ENCODE peak calls at places on chromosomes 5 and 9, in seven cellular contexts. One of them, this sample, is unnamed.

GRCh38 chr9:123336959-123337358 is 19.0 kb upstream of the CRB2 start:
- DNase-seq in LNCaP clone FGC: no peak
- DNase-seq in NCI-H1105: no peak
- DNase-seq in GM20000: no peak
- DNase-seq in substantia nigra: no peak
- DNase-seq in brain microvascular endothelial cell: no peak
- DNase-seq in NCI-H774: no peak
- DNase-seq in this sample: no peak

GRCh38 chr5:10910261-10910660 is 149.2 kb upstream of the DAP start:
- DNase-seq in LNCaP clone FGC: no peak
- DNase-seq in NCI-H1105: no peak
- DNase-seq in GM20000: no peak
- DNase-seq in substantia nigra: no peak
- DNase-seq in brain microvascular endothelial cell: no peak
- DNase-seq in NCI-H774: no peak
- DNase-seq in this sample: no peak

GRCh38 chr5:10304932-10305331 is 2.8 kb downstream of the CMBL start:
- DNase-seq in LNCaP clone FGC: no peak
- DNase-seq in NCI-H1105: no peak
- DNase-seq in GM20000: no peak
- DNase-seq in substantia nigra: no peak
- DNase-seq in brain microvascular endothelial cell: no peak
- DNase-seq in NCI-H774: no peak
- DNase-seq in this sample: no peak

GRCh38 chr5:178683758-178684157 is 46.7 kb downstream of the ZNF354A start:
- DNase-seq in LNCaP clone FGC: no peak
- DNase-seq in NCI-H1105: no peak
- DNase-seq in GM20000: no peak
- DNase-seq in substantia nigra: no peak
- DNase-seq in brain microvascular endothelial cell: no peak
- DNase-seq in NCI-H774: no peak
- DNase-seq in this sample: no peak

GRCh38 chr9:116154334-116154975 is 864 bp downstream of the PAPPA start:
- DNase-seq in LNCaP clone FGC: no peak
- DNase-seq in NCI-H1105: no peak
- DNase-seq in GM20000: peak; percentile 32
- DNase-seq in substantia nigra: no peak
- DNase-seq in brain microvascular endothelial cell: no peak
- DNase-seq in NCI-H774: no peak
- DNase-seq in this sample: peak; percentile 34

GRCh38 chr5:80747922-80748321 is 93.1 kb upstream of the DHFR start:
- DNase-seq in LNCaP clone FGC: no peak
- DNase-seq in NCI-H1105: no peak
- DNase-seq in GM20000: no peak
- DNase-seq in substantia nigra: no peak
- DNase-seq in brain microvascular endothelial cell: no peak
- DNase-seq in NCI-H774: no peak
- DNase-seq in this sample: no peak

GRCh38 chr9:38048319-38048969 is 20.6 kb downstream of the SHB start:
- DNase-seq in LNCaP clone FGC: no peak
- DNase-seq in NCI-H1105: no peak
- DNase-seq in GM20000: no peak
- DNase-seq in substantia nigra: no peak
- DNase-seq in brain microvascular endothelial cell: no peak
- DNase-seq in NCI-H774: no peak
- DNase-seq in this sample: peak; percentile 39

GRCh38 chr9:128884164-128884563 is 2.2 kb downstream of the LRRC8A start:
- DNase-seq in LNCaP clone FGC: no peak
- DNase-seq in NCI-H1105: no peak
- DNase-seq in GM20000: no peak
- DNase-seq in substantia nigra: no peak
- DNase-seq in brain microvascular endothelial cell: no peak
- DNase-seq in NCI-H774: no peak
- DNase-seq in this sample: no peak

GRCh38 chr5:141478321-141478945 is 2.7 kb downstream of the PCDHGC3 start:
- DNase-seq in LNCaP clone FGC: no peak
- DNase-seq in NCI-H1105: peak; percentile 38
- DNase-seq in GM20000: no peak
- DNase-seq in substantia nigra: no peak
- DNase-seq in brain microvascular endothelial cell: no peak
- DNase-seq in NCI-H774: peak; percentile 20
- DNase-seq in this sample: peak; percentile 31

GRCh38 chr5:78483809-78484521 is 123.5 kb downstream of the SCAMP1 start:
- DNase-seq in LNCaP clone FGC: no peak
- DNase-seq in NCI-H1105: no peak
- DNase-seq in GM20000: peak; percentile 41
- DNase-seq in substantia nigra: no peak
- DNase-seq in brain microvascular endothelial cell: peak; percentile 56
- DNase-seq in NCI-H774: no peak
- DNase-seq in this sample: no peak

GRCh38 chr9:68947015-68947414 is 66.9 kb downstream of the PRKACG start:
- DNase-seq in LNCaP clone FGC: no peak
- DNase-seq in NCI-H1105: no peak
- DNase-seq in GM20000: no peak
- DNase-seq in substantia nigra: no peak
- DNase-seq in brain microvascular endothelial cell: no peak
- DNase-seq in NCI-H774: no peak
- DNase-seq in this sample: no peak

GRCh38 chr5:67606586-67606947 is 410.0 kb upstream of the CD180 start:
- DNase-seq in LNCaP clone FGC: no peak
- DNase-seq in NCI-H1105: no peak
- DNase-seq in GM20000: no peak
- DNase-seq in substantia nigra: no peak
- DNase-seq in brain microvascular endothelial cell: no peak
- DNase-seq in NCI-H774: no peak
- DNase-seq in this sample: no peak

GRCh38 chr5:10987881-10988504 is 227.0 kb upstream of the DAP start:
- DNase-seq in LNCaP clone FGC: peak; percentile 31
- DNase-seq in NCI-H1105: peak; percentile 36
- DNase-seq in GM20000: peak; percentile 77
- DNase-seq in substantia nigra: peak; percentile 23
- DNase-seq in brain microvascular endothelial cell: peak; percentile 25
- DNase-seq in NCI-H774: peak; percentile 44
- DNase-seq in this sample: peak; percentile 16

GRCh38 chr9:125276771-125277170 is 15.1 kb downstream of the GAPVD1 start:
- DNase-seq in LNCaP clone FGC: no peak
- DNase-seq in NCI-H1105: no peak
- DNase-seq in GM20000: no peak
- DNase-seq in substantia nigra: no peak
- DNase-seq in brain microvascular endothelial cell: no peak
- DNase-seq in NCI-H774: no peak
- DNase-seq in this sample: no peak

This sample was measured in EL.